ENCODE peak calls at places on chromosomes 4 and X, in nine cellular contexts. A is dorsolateral prefrontal cortex, R is foreskin fibroblast, O is cardiac muscle cell, H is cardiac fibroblast, F is nephron progenitor cell, X is choroid plexus epithelial cell, B is thoracic aorta, T is H9. I is an unnamed sample.

GRCh38 chr4:169189372-169189771 is 81.4 kb downstream of the SH3RF1 start:
- DNase-seq in B (no peak), R (no peak), T (no peak), A (no peak), H (no peak), F (no peak), O (no peak), X (no peak), I (no peak)

GRCh38 chrX:13088155-13088485 is 43.7 kb upstream of the FAM9C start:
- DNase-seq in X (no peak), A (no peak), B (no peak), O (no peak), H (no peak), T (no peak), R (no peak), F (no peak), I (no peak)

GRCh38 chr4:55074386-55074785 is 51.0 kb downstream of the KDR start:
- DNase-seq in O (peak), H (peak), T (no peak), R (no peak), B (no peak), F (no peak), X (peak), A (no peak), I (peak)

GRCh38 chrX:129316461-129316860 is 206.8 kb downstream of the SMARCA1 start:
- DNase-seq in O (no peak), R (no peak), X (no peak), H (no peak), A (no peak), B (no peak), F (no peak), T (no peak), I (no peak)

GRCh38 chr4:156968479-156968984 is 3.1 kb downstream of the PDGFC start:
- DNase-seq in R (peak), O (peak), A (peak), T (peak), X (peak), F (peak), B (no peak), H (peak), I (peak)

GRCh38 chr4:159926871-159927270 is 824.0 kb downstream of the RAPGEF2 start:
- DNase-seq in X (no peak), A (no peak), H (no peak), T (no peak), O (no peak), B (no peak), R (no peak), F (no peak), I (no peak)

GRCh38 chr4:135605096-135605495 is 1403.5 kb upstream of the PABPC4L start:
- DNase-seq in H (no peak), T (no peak), X (no peak), A (no peak), O (no peak), B (no peak), R (no peak), F (no peak), I (no peak)

GRCh38 chr4:1727117-1728031 is 6.1 kb downstream of the TACC3 start:
- DNase-seq in X (peak), T (no peak), A (peak), O (peak), H (peak), R (peak), F (no peak), B (no peak), I (peak)

GRCh38 chrX:102858826-102859627 is 78.0 kb upstream of the RAB40AL start:
- DNase-seq in F (no peak), A (no peak), H (no peak), T (peak), O (no peak), B (no peak), X (no peak), R (no peak), I (no peak)

GRCh38 chr4:125265846-125266245 is 48.9 kb upstream of the FAT4 start:
- DNase-seq in F (no peak), X (no peak), R (no peak), A (no peak), B (no peak), T (no peak), H (no peak), O (no peak), I (no peak)

GRCh38 chr4:10403633-10404445 is 53.4 kb downstream of the ZNF518B start:
- DNase-seq in F (no peak), O (peak), T (no peak), H (peak), R (peak), X (peak), A (no peak), B (no peak), I (peak)

GRCh38 chrX:41043950-41044349 is 41.3 kb upstream of the USP9X start:
- DNase-seq in T (no peak), A (no peak), R (peak), H (peak), B (no peak), F (no peak), X (peak), O (peak), I (no peak)

GRCh38 chr4:74189331-74190043 is 31.6 kb downstream of the MTHFD2L start:
- DNase-seq in R (peak), T (no peak), B (no peak), F (peak), H (peak), X (peak), O (peak), A (no peak), I (peak)

GRCh38 chr4:42965326-42965725 is 72.8 kb downstream of the GRXCR1 start:
- DNase-seq in R (no peak), O (no peak), X (no peak), B (no peak), H (no peak), F (no peak), T (no peak), A (peak), I (no peak)

GRCh38 chrX:627510-627964 is 3.1 kb upstream of the SHOX start:
- DNase-seq in R (no peak), B (no peak), T (peak), O (no peak), A (no peak), X (no peak), H (no peak), F (no peak), I (no peak)

GRCh38 chr4:88807499-88807898 is 109.9 kb upstream of the NAP1L5 start:
- DNase-seq in X (no peak), H (no peak), R (no peak), T (no peak), B (no peak), A (no peak), F (no peak), O (no peak), I (no peak)

GRCh38 chrX:118271770-118272169 is 74.1 kb upstream of the WDR44 start:
- DNase-seq in T (no peak), R (no peak), B (no peak), H (peak), O (peak), A (no peak), F (no peak), X (peak), I (no peak)

GRCh38 chr4:171929477-171929876 is 116.3 kb downstream of the GALNTL6 start:
- DNase-seq in O (no peak), T (no peak), F (no peak), H (no peak), R (no peak), X (no peak), A (no peak), B (no peak), I (no peak)
- TF ChIP-seq CTCF in O (no peak), T (no peak), F (no peak), H (no peak), R (no peak), X (no peak), A (no peak), B (no peak), I (no peak)

GRCh38 chrX:153768311-153769157 is 4.5 kb downstream of the PLXNB3 start:
- DNase-seq in H (no peak), B (no peak), A (no peak), T (peak), X (no peak), F (no peak), O (no peak), R (no peak), I (no peak)
- TF ChIP-seq CTCF in H (no peak), B (no peak), A (no peak), T (no peak), X (peak), F (no peak), O (no peak), R (no peak), I (no peak)

GRCh38 chr4:21447320-21448055 is 501.1 kb downstream of the KCNIP4 start:
- DNase-seq in A (no peak), F (no peak), X (peak), O (no peak), B (no peak), T (no peak), R (no peak), H (no peak), I (no peak)
- TF ChIP-seq CTCF in A (no peak), F (no peak), X (peak), O (no peak), B (no peak), T (peak), R (no peak), H (no peak), I (no peak)

DNA sequence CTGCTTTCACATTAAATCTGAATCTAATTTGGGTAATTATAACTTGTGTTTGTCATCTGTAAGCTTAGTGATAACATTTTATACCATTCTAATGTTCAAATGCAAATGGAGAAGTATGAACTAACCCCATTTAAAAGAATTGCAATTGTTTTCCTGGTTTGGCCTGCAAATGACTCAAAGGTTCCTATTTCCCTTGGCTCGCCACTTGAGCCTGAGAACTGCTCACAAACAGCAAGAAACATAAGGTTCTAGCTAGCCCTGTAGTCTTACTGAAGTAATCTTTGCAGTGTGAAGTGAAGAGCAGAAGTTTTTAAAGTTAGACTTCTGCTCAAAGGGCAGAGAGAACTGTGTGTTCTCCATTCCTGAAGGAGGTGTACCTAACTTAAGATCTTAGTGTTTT is 27.2 kb downstream of the UPRT start:
- DNase-seq in B (no peak), X (peak), H (peak), O (peak), A (no peak), F (no peak), R (no peak), T (no peak), I (no peak)
- TF ChIP-seq CTCF in B (no peak), X (no peak), H (no peak), O (no peak), A (no peak), F (no peak), R (no peak), T (no peak), I (no peak)

I was measured in astrocyte of the cerebellum.